ENCODE peak calls at places on chromosomes 2 and 18, in four cellular contexts. One of them, this sample, is unnamed.
A peak's percentile ranks its signal among the peaks of the same experiment; 100 is the strongest.

GRCh38 chr2:53600835-53601234 is 166.8 kb upstream of the CHAC2 start:
- DNase-seq in GM12878: no peak
- DNase-seq in K562: no peak
- DNase-seq in SK-N-SH: no peak
- DNase-seq in this sample: no peak

GRCh38 chr2:176081993-176082884 is 1.5 kb downstream of the EVX2 start:
- DNase-seq in GM12878: no peak
- DNase-seq in K562: no peak
- DNase-seq in SK-N-SH: peak; percentile 76
- DNase-seq in this sample: peak; percentile 52

GRCh38 chr2:60554649-60555065 is 1.2 kb upstream of the BCL11A start:
- DNase-seq in GM12878: no peak
- DNase-seq in K562: peak; percentile 26
- DNase-seq in SK-N-SH: peak; percentile 52
- DNase-seq in this sample: peak; percentile 46

GRCh38 chr2:65325066-65325465 is 97.4 kb downstream of the ACTR2 start:
- DNase-seq in GM12878: no peak
- DNase-seq in K562: no peak
- DNase-seq in SK-N-SH: no peak
- DNase-seq in this sample: no peak

GRCh38 chr2:176814740-176815367 is 397.7 kb upstream of the HNRNPA3 start:
- DNase-seq in GM12878: peak; percentile 8
- DNase-seq in K562: peak; percentile 48
- DNase-seq in SK-N-SH: peak; percentile 31
- DNase-seq in this sample: no peak

GRCh38 chr18:41004320-41004719 is 950.7 kb upstream of the PIK3C3 start:
- DNase-seq in GM12878: no peak
- DNase-seq in K562: no peak
- DNase-seq in SK-N-SH: no peak
- DNase-seq in this sample: peak; percentile 9

GRCh38 chr2:57181315-57182038 is 865.1 kb upstream of the VRK2 start:
- DNase-seq in GM12878: no peak
- DNase-seq in K562: no peak
- DNase-seq in SK-N-SH: no peak
- DNase-seq in this sample: no peak

GRCh38 chr2:219736196-219736595 is 108.8 kb downstream of the SLC4A3 start:
- DNase-seq in GM12878: no peak
- DNase-seq in K562: peak; percentile 15
- DNase-seq in SK-N-SH: peak; percentile 49
- DNase-seq in this sample: no peak

GRCh38 chr2:170324640-170325046 is 146.7 kb downstream of the MYO3B start:
- DNase-seq in GM12878: no peak
- DNase-seq in K562: peak; percentile 51
- DNase-seq in SK-N-SH: peak; percentile 24
- DNase-seq in this sample: peak; percentile 74

GRCh38 chr2:70248810-70249438 is 496 bp upstream of the TIA1 start:
- DNase-seq in GM12878: no peak
- DNase-seq in K562: peak; percentile 31
- DNase-seq in SK-N-SH: no peak
- DNase-seq in this sample: peak; percentile 91

GRCh38 chr2:180705551-180705950 is 274.9 kb upstream of the UBE2E3 start:
- DNase-seq in GM12878: no peak
- DNase-seq in K562: no peak
- DNase-seq in SK-N-SH: no peak
- DNase-seq in this sample: no peak

GRCh38 chr2:224086226-224086911 is 47.3 kb upstream of the SERPINE2 start:
- DNase-seq in GM12878: no peak
- DNase-seq in K562: no peak
- DNase-seq in SK-N-SH: no peak
- DNase-seq in this sample: no peak

GRCh38 chr18:9494778-9495302 is 19.5 kb downstream of the RALBP1 start:
- DNase-seq in GM12878: peak; percentile 56
- DNase-seq in K562: no peak
- DNase-seq in SK-N-SH: no peak
- DNase-seq in this sample: no peak

GRCh38 chr2:70645733-70646420 is 92.3 kb upstream of the TGFA start:
- DNase-seq in GM12878: no peak
- DNase-seq in K562: no peak
- DNase-seq in SK-N-SH: peak; percentile 34
- DNase-seq in this sample: peak; percentile 31

GRCh38 chr2:232372231-232373208 is 6.0 kb upstream of the ALPP start:
- DNase-seq in GM12878: no peak
- DNase-seq in K562: no peak
- DNase-seq in SK-N-SH: peak; percentile 2
- DNase-seq in this sample: peak; percentile 3

GRCh38 chr2:156956161-156956560 is 301.3 kb upstream of the GALNT5 start:
- DNase-seq in GM12878: no peak
- DNase-seq in K562: no peak
- DNase-seq in SK-N-SH: no peak
- DNase-seq in this sample: no peak

GRCh38 chr2:231687961-231688360 is 20.4 kb upstream of the PTMA start:
- DNase-seq in GM12878: no peak
- DNase-seq in K562: no peak
- DNase-seq in SK-N-SH: no peak
- DNase-seq in this sample: no peak

GRCh38 chr2:2013476-2013875 is 269.2 kb upstream of the PXDN start:
- DNase-seq in GM12878: no peak
- DNase-seq in K562: no peak
- DNase-seq in SK-N-SH: no peak
- DNase-seq in this sample: no peak

GRCh38 chr2:103292570-103293265 is 530.9 kb downstream of the TMEM182 start:
- DNase-seq in GM12878: no peak
- DNase-seq in K562: no peak
- DNase-seq in SK-N-SH: no peak
- DNase-seq in this sample: peak; percentile 28

GRCh38 chr18:3304832-3305231 is 42.9 kb downstream of the MYL12B start:
- DNase-seq in GM12878: no peak
- DNase-seq in K562: no peak
- DNase-seq in SK-N-SH: no peak
- DNase-seq in this sample: no peak

GRCh38 chr2:185793532-185794073 is 55.0 kb downstream of the FSIP2 start:
- DNase-seq in GM12878: no peak
- DNase-seq in K562: no peak
- DNase-seq in SK-N-SH: no peak
- DNase-seq in this sample: no peak

GRCh38 chr18:10681581-10682367 is 155.9 kb downstream of the NAPG start:
- DNase-seq in GM12878: no peak
- DNase-seq in K562: no peak
- DNase-seq in SK-N-SH: no peak
- DNase-seq in this sample: no peak

GRCh38 chr2:164843346-164843841 is 1.8 kb upstream of the COBLL1 start:
- DNase-seq in GM12878: no peak
- DNase-seq in K562: no peak
- DNase-seq in SK-N-SH: no peak
- DNase-seq in this sample: no peak

GRCh38 chr18:28791101-28791500 is 614.2 kb upstream of the CDH2 start:
- DNase-seq in GM12878: no peak
- DNase-seq in K562: no peak
- DNase-seq in SK-N-SH: no peak
- DNase-seq in this sample: no peak

GRCh38 chr18:78915446-78916008 is 64.1 kb upstream of the SALL3 start:
- DNase-seq in GM12878: no peak
- DNase-seq in K562: no peak
- DNase-seq in SK-N-SH: no peak
- DNase-seq in this sample: no peak

GRCh38 chr18:70931942-70932814 is 643.3 kb downstream of the SOCS6 start:
- DNase-seq in GM12878: no peak
- DNase-seq in K562: no peak
- DNase-seq in SK-N-SH: peak; percentile 24
- DNase-seq in this sample: no peak

GRCh38 chr18:9742588-9743131 is 34.6 kb downstream of the RAB31 start:
- DNase-seq in GM12878: no peak
- DNase-seq in K562: no peak
- DNase-seq in SK-N-SH: no peak
- DNase-seq in this sample: no peak

GRCh38 chr2:177830881-177831386 is 241.6 kb downstream of the PDE11A start:
- DNase-seq in GM12878: no peak
- DNase-seq in K562: no peak
- DNase-seq in SK-N-SH: no peak
- DNase-seq in this sample: no peak

GRCh38 chr2:8546319-8547283 is 135.3 kb upstream of the ID2 start:
- DNase-seq in GM12878: no peak
- DNase-seq in K562: no peak
- DNase-seq in SK-N-SH: no peak
- DNase-seq in this sample: no peak

GRCh38 chr2:182973441-182974352 is 64.6 kb downstream of the NCKAP1 start:
- DNase-seq in GM12878: no peak
- DNase-seq in K562: no peak
- DNase-seq in SK-N-SH: no peak
- DNase-seq in this sample: no peak

GRCh38 chr2:201806442-201806841 is at the start of gene CDK15:
- DNase-seq in GM12878: no peak
- DNase-seq in K562: no peak
- DNase-seq in SK-N-SH: no peak
- DNase-seq in this sample: no peak

GRCh38 chr18:44654555-44654954 is 26.1 kb upstream of the SETBP1 start:
- DNase-seq in GM12878: no peak
- DNase-seq in K562: no peak
- DNase-seq in SK-N-SH: no peak
- DNase-seq in this sample: no peak
- TF ChIP-seq USF1 in GM12878: no peak
- TF ChIP-seq USF1 in K562: no peak
- TF ChIP-seq USF1 in SK-N-SH: no peak
- TF ChIP-seq USF1 in this sample: no peak

GRCh38 chr18:48922801-48923730 is 27.7 kb downstream of the SMAD7 start:
- DNase-seq in GM12878: no peak
- DNase-seq in K562: peak; percentile 77
- DNase-seq in SK-N-SH: no peak
- DNase-seq in this sample: peak; percentile 30
- TF ChIP-seq USF1 in GM12878: no peak
- TF ChIP-seq USF1 in K562: no peak
- TF ChIP-seq USF1 in SK-N-SH: no peak
- TF ChIP-seq USF1 in this sample: no peak

GRCh38 chr2:85996591-85996990 is 107.8 kb upstream of the ST3GAL5 start:
- DNase-seq in GM12878: no peak
- DNase-seq in K562: peak; percentile 85
- DNase-seq in SK-N-SH: no peak
- DNase-seq in this sample: no peak
- TF ChIP-seq USF1 in GM12878: no peak
- TF ChIP-seq USF1 in K562: no peak
- TF ChIP-seq USF1 in SK-N-SH: no peak
- TF ChIP-seq USF1 in this sample: no peak

DNA sequence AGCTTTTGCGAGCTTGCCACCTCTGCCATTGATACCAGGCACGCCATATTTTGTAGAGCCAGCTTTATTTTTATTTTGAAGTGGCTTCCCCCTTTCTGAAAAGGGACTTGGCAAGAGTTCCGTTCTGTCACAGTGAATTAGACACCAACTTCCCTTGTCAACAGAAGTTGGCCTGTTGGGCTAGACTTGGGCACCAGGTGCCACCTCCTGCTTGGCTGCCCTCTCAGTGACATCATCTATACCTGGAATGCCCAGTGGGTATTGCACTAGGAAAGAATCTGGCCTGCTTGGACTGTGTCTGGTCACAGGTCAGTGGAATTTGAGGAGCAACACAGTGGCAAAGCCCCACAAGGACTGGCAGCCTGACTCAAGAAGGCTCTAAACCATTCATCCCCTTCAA is 101.0 kb downstream of the BCL2L11 start:
- DNase-seq in GM12878: no peak
- DNase-seq in K562: no peak
- DNase-seq in SK-N-SH: no peak
- DNase-seq in this sample: no peak
- TF ChIP-seq USF1 in GM12878: no peak
- TF ChIP-seq USF1 in K562: no peak
- TF ChIP-seq USF1 in SK-N-SH: no peak
- TF ChIP-seq USF1 in this sample: no peak